ENCODE peak calls at places on chromosomes 11 and 22, in eight cellular contexts. I, Z, H, J, G, K, P and C are unnamed samples.

GRCh38 chr11:109644158-109644557 is 222.2 kb downstream of the C11orf87 start:
- DNase-seq in I (peak; percentile 83), Z (no peak), H (peak; percentile 11), J (no peak), G (no peak), K (no peak), P (no peak), C (no peak)

GRCh38 chr11:30351061-30351460 is 28.2 kb downstream of the ARL14EP start:
- DNase-seq in I (no peak), Z (no peak), H (no peak), J (no peak), G (no peak), K (no peak), P (no peak), C (no peak)

GRCh38 chr22:50340157-50340879 is 2.8 kb upstream of the PPP6R2 start:
- DNase-seq in I (peak; percentile 48), Z (no peak), H (no peak), J (no peak), G (no peak), K (peak; percentile 18), P (no peak), C (peak; percentile 50)

GRCh38 chr11:10305262-10305963 is 540 bp downstream of the ADM start:
- DNase-seq in I (peak; percentile 70), Z (peak; percentile 83), H (peak; percentile 52), J (peak; percentile 37), G (peak; percentile 60), K (peak; percentile 56), P (no peak), C (peak; percentile 61)

GRCh38 chr22:20750461-20751184 is 23.3 kb upstream of the SERPIND1 start:
- DNase-seq in I (peak; percentile 22), Z (peak; percentile 54), H (peak; percentile 56), J (peak; percentile 21), G (peak; percentile 46), K (peak; percentile 82), P (peak; percentile 59), C (no peak)

GRCh38 chr22:35842519-35842913 is 124.8 kb downstream of the APOL5 start:
- DNase-seq in I (no peak), Z (no peak), H (no peak), J (no peak), G (no peak), K (no peak), P (no peak), C (no peak)

GRCh38 chr11:66343176-66343575 is 1.7 kb downstream of the BRMS1 start:
- DNase-seq in I (no peak), Z (peak; percentile 15), H (no peak), J (no peak), G (no peak), K (no peak), P (no peak), C (no peak)

GRCh38 chr11:72720806-72721205 is 31.4 kb downstream of the ARAP1 start:
- DNase-seq in I (no peak), Z (no peak), H (no peak), J (no peak), G (no peak), K (no peak), P (no peak), C (no peak)

GRCh38 chr22:19058713-19059451 is 63.3 kb downstream of the DGCR2 start:
- DNase-seq in I (no peak), Z (no peak), H (no peak), J (peak; percentile 19), G (no peak), K (no peak), P (no peak), C (no peak)

GRCh38 chr11:35464308-35464707 is 45.0 kb upstream of the SLC1A2 start:
- DNase-seq in I (no peak), Z (no peak), H (no peak), J (no peak), G (no peak), K (peak; percentile 12), P (no peak), C (no peak)
- TF ChIP-seq CTCF in I (no peak), Z (no peak), H (no peak), J (no peak), G (no peak), K (peak; percentile 47), P (no peak), C (no peak)

DNA sequence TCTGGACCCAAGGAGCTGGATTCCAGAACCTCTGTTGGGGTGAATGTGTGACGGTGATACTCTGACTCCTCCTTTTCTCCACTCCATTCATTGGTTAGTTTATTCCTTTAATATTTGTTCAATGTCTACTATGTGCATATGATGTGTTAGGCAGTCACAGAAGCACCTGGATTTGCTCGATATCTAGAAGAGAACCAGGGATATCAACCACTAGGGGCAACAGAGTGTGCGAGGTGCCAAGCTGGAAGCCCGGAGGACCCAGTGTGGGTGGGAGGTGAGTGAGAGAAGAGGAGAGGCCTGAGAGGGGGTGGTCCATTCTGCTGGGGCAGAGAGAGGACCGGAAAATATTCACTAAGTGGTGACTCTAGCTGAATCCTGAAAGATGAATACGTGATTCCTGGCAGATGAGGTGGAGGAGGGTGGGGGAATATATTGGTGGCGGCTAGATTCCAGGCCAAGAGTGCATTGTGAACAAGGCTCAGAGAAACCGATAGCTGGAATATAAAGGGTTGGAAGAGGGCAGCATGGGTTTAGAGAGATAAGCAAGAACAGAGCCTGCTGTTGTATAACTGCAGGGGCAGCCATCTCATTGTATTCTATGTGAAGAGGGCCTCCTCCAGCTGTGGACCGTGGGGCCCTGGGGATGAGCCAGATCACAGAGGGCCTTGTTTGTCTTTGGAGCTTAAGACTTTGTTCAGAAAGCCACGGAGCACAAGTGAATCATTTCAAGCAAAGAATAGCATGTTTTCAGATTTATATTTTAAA is 6.9 kb upstream of the TIMP3 start:
- DNase-seq in I (no peak), Z (no peak), H (no peak), J (no peak), G (no peak), K (no peak), P (no peak), C (no peak)
- TF ChIP-seq CTCF in I (peak; percentile 17), Z (no peak), H (no peak), J (no peak), G (no peak), K (no peak), P (no peak), C (no peak)

GRCh38 chr11:21321530-21321929 is 652.1 kb downstream of the NELL1 start:
- DNase-seq in I (peak; percentile 58), Z (no peak), H (no peak), J (no peak), G (no peak), K (no peak), P (no peak), C (no peak)

DNA sequence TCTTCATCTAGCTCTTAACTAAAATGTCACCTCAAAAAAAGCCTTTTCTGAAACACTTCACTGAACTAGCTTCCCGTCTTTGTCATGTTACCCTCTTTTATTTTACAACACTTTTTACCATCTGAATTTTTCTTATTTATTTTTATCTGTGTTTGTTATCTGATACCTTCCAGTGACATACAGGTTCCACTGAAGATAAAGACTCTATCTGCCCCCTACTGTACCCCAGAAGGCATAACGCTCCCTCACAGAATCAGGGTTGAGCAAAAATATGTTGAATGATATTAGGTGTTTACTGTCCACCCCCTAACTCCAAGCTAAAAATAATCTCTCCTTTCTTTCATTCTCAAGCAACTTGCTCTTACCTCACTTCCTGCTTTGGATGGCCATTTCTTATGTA is 654.2 kb downstream of the NELL1 start:
- DNase-seq in I (no peak), Z (no peak), H (no peak), J (no peak), G (no peak), K (no peak), P (no peak), C (no peak)
- TF ChIP-seq CTCF in I (no peak), Z (no peak), H (no peak), J (no peak), G (no peak), K (no peak), P (no peak), C (peak; percentile 39)

DNA sequence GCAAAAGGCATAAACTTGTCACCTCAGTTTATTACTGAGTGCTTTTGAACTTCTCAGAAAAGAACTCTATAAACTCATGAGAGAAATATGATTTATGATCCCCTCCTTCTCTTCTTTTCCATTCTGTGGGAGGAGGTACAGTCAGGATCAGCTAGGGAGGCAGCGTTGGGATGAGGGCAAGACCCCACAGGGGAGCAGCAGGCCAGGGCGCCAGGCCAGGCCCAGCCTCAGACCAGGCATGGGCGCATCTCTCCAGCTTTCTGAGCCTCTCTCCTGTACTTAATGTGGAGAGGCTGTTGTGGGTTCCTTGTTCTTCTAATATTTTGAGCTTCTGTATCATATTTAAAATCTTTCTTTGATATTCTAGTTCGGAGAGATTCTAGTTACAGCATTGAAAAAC is 71.7 kb downstream of the C22orf31 start:
- DNase-seq in I (no peak), Z (no peak), H (no peak), J (no peak), G (no peak), K (no peak), P (no peak), C (no peak)
- TF ChIP-seq CTCF in I (no peak), Z (no peak), H (no peak), J (no peak), G (no peak), K (no peak), P (no peak), C (no peak)

GRCh38 chr11:132101861-132102260 is 731.4 kb downstream of the NTM start:
- DNase-seq in I (no peak), Z (no peak), H (no peak), J (no peak), G (no peak), K (no peak), P (no peak), C (no peak)

GRCh38 chr11:132103006-132103405 is 732.6 kb downstream of the NTM start:
- DNase-seq in I (no peak), Z (no peak), H (no peak), J (no peak), G (no peak), K (no peak), P (no peak), C (no peak)

GRCh38 chr11:132100583-132100982 is 730.2 kb downstream of the NTM start:
- DNase-seq in I (no peak), Z (no peak), H (no peak), J (no peak), G (no peak), K (no peak), P (no peak), C (no peak)

GRCh38 chr11:132095230-132096165 is 725.1 kb downstream of the NTM start:
- DNase-seq in I (no peak), Z (no peak), H (no peak), J (no peak), G (no peak), K (no peak), P (no peak), C (peak; percentile 8)

GRCh38 chr11:132099692-132100091 is 729.3 kb downstream of the NTM start:
- DNase-seq in I (peak; percentile 32), Z (no peak), H (peak; percentile 21), J (no peak), G (no peak), K (no peak), P (no peak), C (peak; percentile 45)
- TF ChIP-seq CTCF in I (peak; percentile 45), Z (no peak), H (peak; percentile 43), J (no peak), G (peak; percentile 14), K (peak; percentile 28), P (peak; percentile 57), C (peak; percentile 53)

GRCh38 chr11:34356130-34356529 is 1.7 kb downstream of the ABTB2 start:
- DNase-seq in I (no peak), Z (no peak), H (no peak), J (no peak), G (no peak), K (peak; percentile 21), P (no peak), C (no peak)
- TF ChIP-seq CTCF in I (no peak), Z (no peak), H (no peak), J (no peak), G (no peak), K (no peak), P (no peak), C (no peak)